ENCODE peak calls at places on chromosome 15, in four cellular contexts. One of them, this sample, is unnamed.

GRCh38 chr15:74275957-74276356 is 39.8 kb downstream of the CCDC33 start:
- DNase-seq in fibroblast of mammary gland: no peak
- DNase-seq in fibroblast of pulmonary artery: no peak
- DNase-seq in bronchial epithelial cell: no peak
- DNase-seq in this sample: peak

GRCh38 chr15:80957556-80957955 is 32.1 kb downstream of the MESD start:
- DNase-seq in bronchial epithelial cell: no peak
- DNase-seq in fibroblast of mammary gland: no peak
- DNase-seq in fibroblast of pulmonary artery: no peak
- DNase-seq in this sample: no peak

GRCh38 chr15:84883433-84883832 is 1.0 kb upstream of the SLC28A1 start:
- DNase-seq in fibroblast of pulmonary artery: peak
- DNase-seq in fibroblast of mammary gland: no peak
- DNase-seq in bronchial epithelial cell: peak
- DNase-seq in this sample: no peak

GRCh38 chr15:96344706-96345559 is 14.4 kb downstream of the NR2F2 start:
- DNase-seq in fibroblast of pulmonary artery: peak
- DNase-seq in bronchial epithelial cell: no peak
- DNase-seq in fibroblast of mammary gland: no peak
- DNase-seq in this sample: no peak

GRCh38 chr15:80557441-80558234 is 137.5 kb upstream of the ABHD17C start:
- DNase-seq in fibroblast of pulmonary artery: no peak
- DNase-seq in fibroblast of mammary gland: no peak
- DNase-seq in bronchial epithelial cell: no peak
- DNase-seq in this sample: no peak

GRCh38 chr15:28955160-28955502 is 69.4 kb downstream of the APBA2 start:
- DNase-seq in fibroblast of mammary gland: peak
- DNase-seq in fibroblast of pulmonary artery: peak
- DNase-seq in bronchial epithelial cell: no peak
- DNase-seq in this sample: no peak

GRCh38 chr15:38049876-38050275 is 115.4 kb downstream of the TMCO5A start:
- DNase-seq in bronchial epithelial cell: peak
- DNase-seq in fibroblast of mammary gland: no peak
- DNase-seq in fibroblast of pulmonary artery: peak
- DNase-seq in this sample: no peak

GRCh38 chr15:59388670-59389069 is 16.0 kb upstream of the MYO1E start:
- DNase-seq in fibroblast of mammary gland: peak
- DNase-seq in bronchial epithelial cell: peak
- DNase-seq in fibroblast of pulmonary artery: peak
- DNase-seq in this sample: no peak

GRCh38 chr15:91950631-91951384 is 97.3 kb downstream of the SLCO3A1 start:
- DNase-seq in fibroblast of pulmonary artery: peak
- DNase-seq in bronchial epithelial cell: peak
- DNase-seq in fibroblast of mammary gland: peak
- DNase-seq in this sample: no peak

GRCh38 chr15:58260911-58261267 is 122.7 kb downstream of the AQP9 start:
- DNase-seq in bronchial epithelial cell: peak
- DNase-seq in fibroblast of pulmonary artery: peak
- DNase-seq in fibroblast of mammary gland: peak
- DNase-seq in this sample: no peak

GRCh38 chr15:58377193-58377592 is 54.6 kb upstream of the LIPC start:
- DNase-seq in fibroblast of pulmonary artery: no peak
- DNase-seq in bronchial epithelial cell: no peak
- DNase-seq in fibroblast of mammary gland: no peak
- DNase-seq in this sample: no peak

GRCh38 chr15:35445891-35446290 is 100.1 kb downstream of the DPH6 start:
- DNase-seq in fibroblast of mammary gland: no peak
- DNase-seq in fibroblast of pulmonary artery: no peak
- DNase-seq in bronchial epithelial cell: peak
- DNase-seq in this sample: no peak

GRCh38 chr15:80461370-80462060 is 57.3 kb downstream of the ARNT2 start:
- DNase-seq in bronchial epithelial cell: no peak
- DNase-seq in fibroblast of mammary gland: no peak
- DNase-seq in fibroblast of pulmonary artery: no peak
- DNase-seq in this sample: no peak

GRCh38 chr15:74173545-74174215 is at the start of gene ISLR:
- DNase-seq in fibroblast of pulmonary artery: peak
- DNase-seq in bronchial epithelial cell: no peak
- DNase-seq in fibroblast of mammary gland: peak
- DNase-seq in this sample: no peak

GRCh38 chr15:35867371-35867770 is 321.4 kb upstream of the DPH6 start:
- DNase-seq in fibroblast of pulmonary artery: no peak
- DNase-seq in fibroblast of mammary gland: no peak
- DNase-seq in bronchial epithelial cell: no peak
- DNase-seq in this sample: no peak

GRCh38 chr15:75198560-75199346 is 2.9 kb upstream of the C15orf39 start:
- DNase-seq in bronchial epithelial cell: no peak
- DNase-seq in fibroblast of mammary gland: peak
- DNase-seq in fibroblast of pulmonary artery: peak
- DNase-seq in this sample: peak

GRCh38 chr15:83549563-83549962 is 102.4 kb downstream of the SH3GL3 start:
- DNase-seq in fibroblast of pulmonary artery: peak
- DNase-seq in bronchial epithelial cell: no peak
- DNase-seq in fibroblast of mammary gland: no peak
- DNase-seq in this sample: no peak

GRCh38 chr15:101712078-101712477 is 12.2 kb downstream of the TARS3 start:
- DNase-seq in fibroblast of pulmonary artery: no peak
- DNase-seq in fibroblast of mammary gland: no peak
- DNase-seq in bronchial epithelial cell: no peak
- DNase-seq in this sample: no peak

GRCh38 chr15:26945046-26945445 is 25.9 kb upstream of the GABRG3 start:
- DNase-seq in fibroblast of pulmonary artery: no peak
- DNase-seq in fibroblast of mammary gland: no peak
- DNase-seq in bronchial epithelial cell: no peak
- DNase-seq in this sample: no peak

GRCh38 chr15:77393471-77393840 is 26.4 kb downstream of the PEAK1 start:
- DNase-seq in fibroblast of pulmonary artery: peak
- DNase-seq in fibroblast of mammary gland: peak
- DNase-seq in bronchial epithelial cell: peak
- DNase-seq in this sample: no peak

GRCh38 chr15:89533861-89534544 is 37.6 kb upstream of the RHCG start:
- DNase-seq in fibroblast of mammary gland: peak
- DNase-seq in fibroblast of pulmonary artery: peak
- DNase-seq in bronchial epithelial cell: no peak
- DNase-seq in this sample: no peak

GRCh38 chr15:66043264-66043663 is 174.0 kb downstream of the RAB11A start:
- DNase-seq in bronchial epithelial cell: no peak
- DNase-seq in fibroblast of mammary gland: no peak
- DNase-seq in fibroblast of pulmonary artery: no peak
- DNase-seq in this sample: no peak

GRCh38 chr15:101083336-101084045 is 164.3 kb downstream of the LRRK1 start:
- DNase-seq in fibroblast of mammary gland: no peak
- DNase-seq in fibroblast of pulmonary artery: no peak
- DNase-seq in bronchial epithelial cell: no peak
- DNase-seq in this sample: no peak

DNA sequence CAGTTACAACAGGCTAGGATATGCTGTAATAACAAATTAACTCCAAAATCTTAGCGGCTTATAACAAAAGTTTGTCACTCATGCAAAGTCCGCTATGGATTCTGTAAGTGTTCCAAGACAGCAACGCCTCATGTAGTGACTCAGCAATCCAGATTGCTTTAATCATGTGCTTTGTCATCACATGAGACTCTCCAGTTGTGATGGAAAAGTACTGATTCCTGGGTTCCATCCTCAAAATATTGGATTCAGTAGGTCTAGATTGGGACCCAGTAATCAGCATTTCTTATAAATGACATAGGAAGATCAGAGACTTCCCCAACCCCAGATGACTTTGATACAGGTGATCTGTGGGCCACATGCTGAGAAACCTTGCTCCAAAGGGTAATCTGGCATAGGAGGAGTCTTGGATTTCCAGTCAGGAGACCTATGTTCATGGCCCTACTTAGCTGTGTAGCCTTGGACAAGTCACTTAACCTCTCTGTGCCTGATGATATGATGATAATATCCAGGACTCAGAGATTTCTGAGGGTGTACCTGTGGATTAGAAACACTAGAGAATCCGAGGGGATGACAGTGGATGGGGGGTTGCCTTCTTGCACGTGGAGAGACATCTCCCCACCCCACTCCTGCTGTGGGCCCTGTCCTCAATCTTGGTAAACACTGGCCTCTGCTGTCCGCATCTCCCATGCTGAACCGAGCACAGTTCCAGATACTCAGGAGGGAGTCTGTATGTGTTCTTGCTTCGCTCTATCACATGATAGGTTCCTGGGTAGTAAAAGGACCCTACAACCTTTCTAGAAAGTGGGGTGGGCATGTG is 65.5 kb downstream of the CORO2B start:
- DNase-seq in bronchial epithelial cell: peak
- DNase-seq in fibroblast of mammary gland: peak
- DNase-seq in fibroblast of pulmonary artery: peak
- DNase-seq in this sample: no peak
- TF ChIP-seq CTCF in bronchial epithelial cell: no peak
- TF ChIP-seq CTCF in fibroblast of mammary gland: no peak
- TF ChIP-seq CTCF in fibroblast of pulmonary artery: peak
- TF ChIP-seq CTCF in this sample: no peak

GRCh38 chr15:94272251-94272898 is 41.0 kb downstream of the MCTP2 start:
- DNase-seq in fibroblast of pulmonary artery: no peak
- DNase-seq in bronchial epithelial cell: no peak
- DNase-seq in fibroblast of mammary gland: no peak
- DNase-seq in this sample: no peak

GRCh38 chr15:94266789-94267188 is 35.4 kb downstream of the MCTP2 start:
- DNase-seq in fibroblast of mammary gland: no peak
- DNase-seq in bronchial epithelial cell: no peak
- DNase-seq in fibroblast of pulmonary artery: no peak
- DNase-seq in this sample: no peak

GRCh38 chr15:94266000-94266399 is 34.6 kb downstream of the MCTP2 start:
- DNase-seq in fibroblast of pulmonary artery: no peak
- DNase-seq in fibroblast of mammary gland: peak
- DNase-seq in bronchial epithelial cell: peak
- DNase-seq in this sample: no peak

GRCh38 chr15:94270570-94270969 is 39.2 kb downstream of the MCTP2 start:
- DNase-seq in fibroblast of mammary gland: no peak
- DNase-seq in fibroblast of pulmonary artery: no peak
- DNase-seq in bronchial epithelial cell: no peak
- DNase-seq in this sample: no peak

GRCh38 chr15:94269954-94270353 is 38.6 kb downstream of the MCTP2 start:
- DNase-seq in fibroblast of pulmonary artery: no peak
- DNase-seq in bronchial epithelial cell: no peak
- DNase-seq in fibroblast of mammary gland: no peak
- DNase-seq in this sample: no peak
- TF ChIP-seq CTCF in fibroblast of pulmonary artery: no peak
- TF ChIP-seq CTCF in bronchial epithelial cell: no peak
- TF ChIP-seq CTCF in fibroblast of mammary gland: no peak
- TF ChIP-seq CTCF in this sample: no peak

GRCh38 chr15:48413304-48413703 is 82.1 kb downstream of the DUT start:
- DNase-seq in fibroblast of mammary gland: peak
- DNase-seq in fibroblast of pulmonary artery: peak
- DNase-seq in bronchial epithelial cell: no peak
- DNase-seq in this sample: no peak

GRCh38 chr15:48416301-48416700 is 85.1 kb downstream of the DUT start:
- DNase-seq in fibroblast of pulmonary artery: no peak
- DNase-seq in fibroblast of mammary gland: no peak
- DNase-seq in bronchial epithelial cell: no peak
- DNase-seq in this sample: no peak

GRCh38 chr15:48418343-48418742 is 87.1 kb downstream of the DUT start:
- DNase-seq in fibroblast of pulmonary artery: no peak
- DNase-seq in bronchial epithelial cell: no peak
- DNase-seq in fibroblast of mammary gland: no peak
- DNase-seq in this sample: no peak

GRCh38 chr15:48414015-48414414 is 82.8 kb downstream of the DUT start:
- DNase-seq in fibroblast of mammary gland: peak
- DNase-seq in bronchial epithelial cell: no peak
- DNase-seq in fibroblast of pulmonary artery: peak
- DNase-seq in this sample: no peak

DNA sequence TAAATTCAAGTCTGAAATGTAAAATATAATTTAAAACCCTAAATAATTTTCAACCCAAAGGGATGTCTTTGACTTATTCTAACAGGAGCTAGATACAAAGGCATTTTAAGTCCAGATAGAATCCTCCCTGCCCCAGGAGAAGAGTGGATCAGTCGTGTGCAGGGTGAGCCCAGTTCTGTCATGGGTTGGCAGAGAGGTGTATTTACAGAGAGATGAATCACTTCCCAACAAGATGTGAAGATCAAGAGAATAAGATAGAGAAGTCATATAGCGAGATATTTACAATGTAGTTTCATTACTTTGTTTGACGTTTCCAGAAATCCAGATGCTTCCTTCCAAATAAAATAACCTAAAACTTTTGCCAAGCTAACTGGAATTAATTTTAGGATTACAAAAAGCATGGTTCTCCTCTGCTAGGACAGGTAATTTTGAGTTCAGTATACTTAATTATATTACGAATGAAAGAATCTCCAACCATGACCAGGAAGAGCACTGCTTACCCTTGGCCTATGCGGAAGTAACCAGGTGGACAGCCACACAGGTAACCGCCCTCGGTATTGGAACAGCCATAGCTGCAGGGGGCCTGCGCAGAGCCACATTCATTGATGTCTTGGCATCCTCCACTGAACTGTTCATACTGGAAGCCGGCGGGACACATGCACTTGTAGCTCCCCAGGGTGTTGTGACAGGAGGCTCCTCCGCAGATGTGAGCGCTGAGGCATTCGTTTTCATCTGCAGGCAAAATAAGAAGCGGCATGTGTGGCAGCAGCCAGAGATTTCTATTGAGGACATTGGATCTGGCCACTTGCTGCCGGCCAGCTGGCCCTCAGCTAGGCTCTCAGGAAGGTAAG is 84.0 kb downstream of the DUT start:
- DNase-seq in fibroblast of mammary gland: peak
- DNase-seq in bronchial epithelial cell: peak
- DNase-seq in fibroblast of pulmonary artery: peak
- DNase-seq in this sample: no peak
- TF ChIP-seq CTCF in fibroblast of mammary gland: no peak
- TF ChIP-seq CTCF in bronchial epithelial cell: no peak
- TF ChIP-seq CTCF in fibroblast of pulmonary artery: no peak
- TF ChIP-seq CTCF in this sample: no peak

GRCh38 chr15:98505611-98506031 is 142.7 kb upstream of the IGF1R start:
- DNase-seq in fibroblast of mammary gland: no peak
- DNase-seq in bronchial epithelial cell: no peak
- DNase-seq in fibroblast of pulmonary artery: no peak
- DNase-seq in this sample: no peak

GRCh38 chr15:98506172-98506571 is 142.2 kb upstream of the IGF1R start:
- DNase-seq in bronchial epithelial cell: no peak
- DNase-seq in fibroblast of mammary gland: no peak
- DNase-seq in fibroblast of pulmonary artery: no peak
- DNase-seq in this sample: no peak

GRCh38 chr15:98503970-98504369 is 144.4 kb upstream of the IGF1R start:
- DNase-seq in fibroblast of mammary gland: peak
- DNase-seq in bronchial epithelial cell: no peak
- DNase-seq in fibroblast of pulmonary artery: peak
- DNase-seq in this sample: no peak

GRCh38 chr15:98504998-98505397 is 143.3 kb upstream of the IGF1R start:
- DNase-seq in bronchial epithelial cell: no peak
- DNase-seq in fibroblast of pulmonary artery: no peak
- DNase-seq in fibroblast of mammary gland: no peak
- DNase-seq in this sample: no peak

DNA sequence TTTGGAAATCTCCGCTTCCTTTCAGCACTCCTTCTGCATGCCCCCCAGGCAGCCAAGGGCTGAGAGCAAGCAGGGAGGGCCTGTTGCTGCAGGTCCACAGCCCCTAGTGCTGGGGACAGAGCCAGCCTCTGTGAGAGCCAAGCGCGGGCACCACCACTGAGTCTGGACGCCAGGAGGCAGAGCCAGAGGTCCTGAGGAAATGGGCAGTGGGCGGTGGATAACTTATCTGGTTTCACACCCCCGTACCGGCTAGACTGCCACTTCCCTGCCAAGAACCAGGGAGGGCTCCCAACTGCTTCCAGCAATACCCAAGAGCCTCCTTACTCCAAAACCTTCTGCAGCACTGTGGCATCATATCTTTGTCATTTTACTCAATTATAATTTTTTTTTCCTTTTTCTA is 141.6 kb upstream of the IGF1R start:
- DNase-seq in fibroblast of pulmonary artery: no peak
- DNase-seq in bronchial epithelial cell: no peak
- DNase-seq in fibroblast of mammary gland: no peak
- DNase-seq in this sample: no peak
- TF ChIP-seq CTCF in fibroblast of pulmonary artery: no peak
- TF ChIP-seq CTCF in bronchial epithelial cell: no peak
- TF ChIP-seq CTCF in fibroblast of mammary gland: no peak
- TF ChIP-seq CTCF in this sample: no peak

This sample was measured in GM13977.